ENCODE peak calls at places on chromosomes 12 and 14, in nine cellular contexts. One of them, this sample, is unnamed.

GRCh38 chr12:54716284-54716683 is 68.1 kb upstream of the DCD start:
- DNase-seq in dermis blood vessel endothelial cell: no peak
- DNase-seq in activated CD8-positive, alpha-beta memory T cell treated with anti-CD3 and anti-CD28 coated beads for 48 hours: no peak
- DNase-seq in mucosa of descending colon: no peak
- DNase-seq in GM10248: no peak
- DNase-seq in HFF-Myc: no peak
- DNase-seq in dermis microvascular lymphatic vessel endothelial cell: no peak
- DNase-seq in LoVo: no peak
- DNase-seq in upper lobe of right lung: no peak
- DNase-seq in this sample: no peak

GRCh38 chr12:69545081-69545480 is 40.2 kb upstream of the CCT2 start:
- DNase-seq in dermis microvascular lymphatic vessel endothelial cell: no peak
- DNase-seq in LoVo: no peak
- DNase-seq in GM10248: no peak
- DNase-seq in upper lobe of right lung: no peak
- DNase-seq in activated CD8-positive, alpha-beta memory T cell treated with anti-CD3 and anti-CD28 coated beads for 48 hours: no peak
- DNase-seq in dermis blood vessel endothelial cell: no peak
- DNase-seq in mucosa of descending colon: no peak
- DNase-seq in HFF-Myc: no peak
- DNase-seq in this sample: no peak

GRCh38 chr12:25929096-25929637 is 29.3 kb upstream of the RASSF8 start:
- DNase-seq in HFF-Myc: no peak
- DNase-seq in LoVo: no peak
- DNase-seq in GM10248: no peak
- DNase-seq in activated CD8-positive, alpha-beta memory T cell treated with anti-CD3 and anti-CD28 coated beads for 48 hours: no peak
- DNase-seq in upper lobe of right lung: no peak
- DNase-seq in mucosa of descending colon: no peak
- DNase-seq in dermis blood vessel endothelial cell: no peak
- DNase-seq in dermis microvascular lymphatic vessel endothelial cell: no peak
- DNase-seq in this sample: no peak

GRCh38 chr14:27078176-27078575 is 480.3 kb upstream of the NOVA1 start:
- DNase-seq in GM10248: no peak
- DNase-seq in HFF-Myc: no peak
- DNase-seq in activated CD8-positive, alpha-beta memory T cell treated with anti-CD3 and anti-CD28 coated beads for 48 hours: no peak
- DNase-seq in mucosa of descending colon: no peak
- DNase-seq in dermis microvascular lymphatic vessel endothelial cell: no peak
- DNase-seq in upper lobe of right lung: no peak
- DNase-seq in LoVo: no peak
- DNase-seq in dermis blood vessel endothelial cell: no peak
- DNase-seq in this sample: no peak

GRCh38 chr14:102574840-102575478 is 17.5 kb upstream of the RCOR1 start:
- DNase-seq in dermis microvascular lymphatic vessel endothelial cell: no peak
- DNase-seq in activated CD8-positive, alpha-beta memory T cell treated with anti-CD3 and anti-CD28 coated beads for 48 hours: no peak
- DNase-seq in HFF-Myc: no peak
- DNase-seq in GM10248: no peak
- DNase-seq in mucosa of descending colon: no peak
- DNase-seq in dermis blood vessel endothelial cell: peak
- DNase-seq in upper lobe of right lung: no peak
- DNase-seq in LoVo: no peak
- DNase-seq in this sample: no peak

GRCh38 chr12:14950982-14951746 is 10.2 kb downstream of the ARHGDIB start:
- DNase-seq in mucosa of descending colon: no peak
- DNase-seq in dermis microvascular lymphatic vessel endothelial cell: peak
- DNase-seq in HFF-Myc: no peak
- DNase-seq in LoVo: peak
- DNase-seq in upper lobe of right lung: no peak
- DNase-seq in GM10248: no peak
- DNase-seq in dermis blood vessel endothelial cell: no peak
- DNase-seq in activated CD8-positive, alpha-beta memory T cell treated with anti-CD3 and anti-CD28 coated beads for 48 hours: no peak
- DNase-seq in this sample: no peak

GRCh38 chr14:85165091-85165490 is 364.9 kb upstream of the FLRT2 start:
- DNase-seq in dermis blood vessel endothelial cell: peak
- DNase-seq in activated CD8-positive, alpha-beta memory T cell treated with anti-CD3 and anti-CD28 coated beads for 48 hours: no peak
- DNase-seq in upper lobe of right lung: no peak
- DNase-seq in mucosa of descending colon: no peak
- DNase-seq in HFF-Myc: no peak
- DNase-seq in dermis microvascular lymphatic vessel endothelial cell: peak
- DNase-seq in LoVo: no peak
- DNase-seq in GM10248: no peak
- DNase-seq in this sample: no peak

GRCh38 chr12:92290016-92290685 is 144.5 kb upstream of the BTG1 start:
- DNase-seq in dermis microvascular lymphatic vessel endothelial cell: peak
- DNase-seq in HFF-Myc: no peak
- DNase-seq in upper lobe of right lung: no peak
- DNase-seq in LoVo: no peak
- DNase-seq in mucosa of descending colon: no peak
- DNase-seq in activated CD8-positive, alpha-beta memory T cell treated with anti-CD3 and anti-CD28 coated beads for 48 hours: no peak
- DNase-seq in dermis blood vessel endothelial cell: peak
- DNase-seq in GM10248: no peak
- DNase-seq in this sample: no peak

GRCh38 chr12:27960822-27961221 is 11.7 kb downstream of the PTHLH start:
- DNase-seq in activated CD8-positive, alpha-beta memory T cell treated with anti-CD3 and anti-CD28 coated beads for 48 hours: no peak
- DNase-seq in GM10248: no peak
- DNase-seq in dermis blood vessel endothelial cell: peak
- DNase-seq in LoVo: no peak
- DNase-seq in upper lobe of right lung: no peak
- DNase-seq in mucosa of descending colon: no peak
- DNase-seq in dermis microvascular lymphatic vessel endothelial cell: peak
- DNase-seq in HFF-Myc: no peak
- DNase-seq in this sample: no peak

GRCh38 chr12:43964966-43965365 is 129.1 kb downstream of the TMEM117 start:
- DNase-seq in upper lobe of right lung: no peak
- DNase-seq in GM10248: no peak
- DNase-seq in activated CD8-positive, alpha-beta memory T cell treated with anti-CD3 and anti-CD28 coated beads for 48 hours: no peak
- DNase-seq in LoVo: no peak
- DNase-seq in HFF-Myc: no peak
- DNase-seq in dermis blood vessel endothelial cell: no peak
- DNase-seq in dermis microvascular lymphatic vessel endothelial cell: no peak
- DNase-seq in mucosa of descending colon: no peak
- DNase-seq in this sample: no peak

GRCh38 chr12:118790578-118790977 is 190.8 kb upstream of the SRRM4 start:
- DNase-seq in mucosa of descending colon: no peak
- DNase-seq in LoVo: no peak
- DNase-seq in activated CD8-positive, alpha-beta memory T cell treated with anti-CD3 and anti-CD28 coated beads for 48 hours: no peak
- DNase-seq in upper lobe of right lung: no peak
- DNase-seq in GM10248: no peak
- DNase-seq in HFF-Myc: no peak
- DNase-seq in dermis blood vessel endothelial cell: no peak
- DNase-seq in dermis microvascular lymphatic vessel endothelial cell: no peak
- DNase-seq in this sample: no peak

GRCh38 chr14:104313674-104314073 is 175.3 kb downstream of the KIF26A start:
- DNase-seq in LoVo: no peak
- DNase-seq in activated CD8-positive, alpha-beta memory T cell treated with anti-CD3 and anti-CD28 coated beads for 48 hours: no peak
- DNase-seq in dermis microvascular lymphatic vessel endothelial cell: no peak
- DNase-seq in mucosa of descending colon: no peak
- DNase-seq in upper lobe of right lung: no peak
- DNase-seq in HFF-Myc: no peak
- DNase-seq in dermis blood vessel endothelial cell: no peak
- DNase-seq in GM10248: no peak
- DNase-seq in this sample: no peak

GRCh38 chr12:130958557-130959140 is 4.9 kb downstream of the ADGRD1 start:
- DNase-seq in mucosa of descending colon: no peak
- DNase-seq in activated CD8-positive, alpha-beta memory T cell treated with anti-CD3 and anti-CD28 coated beads for 48 hours: no peak
- DNase-seq in upper lobe of right lung: no peak
- DNase-seq in HFF-Myc: no peak
- DNase-seq in dermis microvascular lymphatic vessel endothelial cell: no peak
- DNase-seq in GM10248: no peak
- DNase-seq in dermis blood vessel endothelial cell: no peak
- DNase-seq in LoVo: no peak
- DNase-seq in this sample: no peak

GRCh38 chr12:18443768-18444437 is 182.6 kb downstream of the PIK3C2G start:
- DNase-seq in HFF-Myc: no peak
- DNase-seq in GM10248: no peak
- DNase-seq in mucosa of descending colon: no peak
- DNase-seq in dermis blood vessel endothelial cell: no peak
- DNase-seq in activated CD8-positive, alpha-beta memory T cell treated with anti-CD3 and anti-CD28 coated beads for 48 hours: no peak
- DNase-seq in dermis microvascular lymphatic vessel endothelial cell: no peak
- DNase-seq in LoVo: no peak
- DNase-seq in upper lobe of right lung: no peak
- DNase-seq in this sample: no peak

GRCh38 chr12:22974865-22975264 is 349.9 kb downstream of the ETNK1 start:
- DNase-seq in dermis blood vessel endothelial cell: peak
- DNase-seq in upper lobe of right lung: no peak
- DNase-seq in mucosa of descending colon: no peak
- DNase-seq in GM10248: no peak
- DNase-seq in LoVo: peak
- DNase-seq in dermis microvascular lymphatic vessel endothelial cell: peak
- DNase-seq in HFF-Myc: peak
- DNase-seq in activated CD8-positive, alpha-beta memory T cell treated with anti-CD3 and anti-CD28 coated beads for 48 hours: no peak
- DNase-seq in this sample: peak

GRCh38 chr14:78202976-78203375 is 32.8 kb downstream of the NRXN3 start:
- DNase-seq in upper lobe of right lung: no peak
- DNase-seq in dermis blood vessel endothelial cell: no peak
- DNase-seq in HFF-Myc: no peak
- DNase-seq in GM10248: no peak
- DNase-seq in activated CD8-positive, alpha-beta memory T cell treated with anti-CD3 and anti-CD28 coated beads for 48 hours: no peak
- DNase-seq in mucosa of descending colon: no peak
- DNase-seq in LoVo: no peak
- DNase-seq in dermis microvascular lymphatic vessel endothelial cell: no peak
- DNase-seq in this sample: no peak

GRCh38 chr14:28652782-28653181 is 113.8 kb upstream of the FOXG1 start:
- DNase-seq in dermis microvascular lymphatic vessel endothelial cell: no peak
- DNase-seq in GM10248: no peak
- DNase-seq in activated CD8-positive, alpha-beta memory T cell treated with anti-CD3 and anti-CD28 coated beads for 48 hours: no peak
- DNase-seq in LoVo: no peak
- DNase-seq in HFF-Myc: no peak
- DNase-seq in dermis blood vessel endothelial cell: no peak
- DNase-seq in mucosa of descending colon: no peak
- DNase-seq in upper lobe of right lung: no peak
- DNase-seq in this sample: peak

GRCh38 chr12:75635606-75636444 is 124.4 kb upstream of the KRR1 start:
- DNase-seq in GM10248: peak
- DNase-seq in activated CD8-positive, alpha-beta memory T cell treated with anti-CD3 and anti-CD28 coated beads for 48 hours: no peak
- DNase-seq in mucosa of descending colon: no peak
- DNase-seq in LoVo: peak
- DNase-seq in dermis blood vessel endothelial cell: peak
- DNase-seq in upper lobe of right lung: no peak
- DNase-seq in HFF-Myc: peak
- DNase-seq in dermis microvascular lymphatic vessel endothelial cell: peak
- DNase-seq in this sample: peak

GRCh38 chr14:60965402-60965801 is 15.5 kb downstream of the TRMT5 start:
- DNase-seq in upper lobe of right lung: no peak
- DNase-seq in GM10248: no peak
- DNase-seq in LoVo: no peak
- DNase-seq in activated CD8-positive, alpha-beta memory T cell treated with anti-CD3 and anti-CD28 coated beads for 48 hours: no peak
- DNase-seq in dermis blood vessel endothelial cell: peak
- DNase-seq in mucosa of descending colon: no peak
- DNase-seq in dermis microvascular lymphatic vessel endothelial cell: peak
- DNase-seq in HFF-Myc: peak
- DNase-seq in this sample: peak

GRCh38 chr12:40065636-40066035 is 40.2 kb downstream of the SLC2A13 start:
- DNase-seq in GM10248: no peak
- DNase-seq in dermis microvascular lymphatic vessel endothelial cell: no peak
- DNase-seq in activated CD8-positive, alpha-beta memory T cell treated with anti-CD3 and anti-CD28 coated beads for 48 hours: no peak
- DNase-seq in HFF-Myc: no peak
- DNase-seq in upper lobe of right lung: no peak
- DNase-seq in LoVo: no peak
- DNase-seq in dermis blood vessel endothelial cell: no peak
- DNase-seq in mucosa of descending colon: no peak
- DNase-seq in this sample: no peak

GRCh38 chr14:51219473-51220448 is 20.3 kb upstream of the TMX1 start:
- DNase-seq in LoVo: peak
- DNase-seq in upper lobe of right lung: no peak
- DNase-seq in dermis blood vessel endothelial cell: peak
- DNase-seq in dermis microvascular lymphatic vessel endothelial cell: peak
- DNase-seq in HFF-Myc: no peak
- DNase-seq in GM10248: no peak
- DNase-seq in activated CD8-positive, alpha-beta memory T cell treated with anti-CD3 and anti-CD28 coated beads for 48 hours: no peak
- DNase-seq in mucosa of descending colon: peak
- DNase-seq in this sample: no peak

GRCh38 chr12:6450091-6450868 is 1.6 kb upstream of the TAPBPL start:
- DNase-seq in dermis microvascular lymphatic vessel endothelial cell: no peak
- DNase-seq in upper lobe of right lung: peak
- DNase-seq in dermis blood vessel endothelial cell: no peak
- DNase-seq in HFF-Myc: no peak
- DNase-seq in LoVo: no peak
- DNase-seq in mucosa of descending colon: no peak
- DNase-seq in activated CD8-positive, alpha-beta memory T cell treated with anti-CD3 and anti-CD28 coated beads for 48 hours: no peak
- DNase-seq in GM10248: no peak
- DNase-seq in this sample: no peak

GRCh38 chr12:122880668-122881067 is 15.3 kb downstream of the VPS37B start:
- DNase-seq in HFF-Myc: no peak
- DNase-seq in LoVo: no peak
- DNase-seq in upper lobe of right lung: no peak
- DNase-seq in dermis blood vessel endothelial cell: peak
- DNase-seq in dermis microvascular lymphatic vessel endothelial cell: peak
- DNase-seq in mucosa of descending colon: no peak
- DNase-seq in GM10248: no peak
- DNase-seq in activated CD8-positive, alpha-beta memory T cell treated with anti-CD3 and anti-CD28 coated beads for 48 hours: no peak
- DNase-seq in this sample: no peak

GRCh38 chr14:24673059-24673458 is 39.1 kb upstream of the GZMB start:
- DNase-seq in upper lobe of right lung: no peak
- DNase-seq in HFF-Myc: no peak
- DNase-seq in activated CD8-positive, alpha-beta memory T cell treated with anti-CD3 and anti-CD28 coated beads for 48 hours: no peak
- DNase-seq in mucosa of descending colon: no peak
- DNase-seq in GM10248: peak
- DNase-seq in dermis microvascular lymphatic vessel endothelial cell: no peak
- DNase-seq in LoVo: no peak
- DNase-seq in dermis blood vessel endothelial cell: no peak
- DNase-seq in this sample: no peak

GRCh38 chr14:100890451-100890850 is 13.1 kb downstream of the RTL1 start:
- DNase-seq in dermis blood vessel endothelial cell: no peak
- DNase-seq in GM10248: no peak
- DNase-seq in mucosa of descending colon: no peak
- DNase-seq in HFF-Myc: no peak
- DNase-seq in upper lobe of right lung: peak
- DNase-seq in dermis microvascular lymphatic vessel endothelial cell: no peak
- DNase-seq in activated CD8-positive, alpha-beta memory T cell treated with anti-CD3 and anti-CD28 coated beads for 48 hours: no peak
- DNase-seq in LoVo: no peak
- DNase-seq in this sample: no peak

GRCh38 chr12:79689477-79690155 is 1.1 kb downstream of the PAWR start:
- DNase-seq in activated CD8-positive, alpha-beta memory T cell treated with anti-CD3 and anti-CD28 coated beads for 48 hours: no peak
- DNase-seq in upper lobe of right lung: peak
- DNase-seq in LoVo: peak
- DNase-seq in dermis microvascular lymphatic vessel endothelial cell: peak
- DNase-seq in HFF-Myc: no peak
- DNase-seq in dermis blood vessel endothelial cell: peak
- DNase-seq in mucosa of descending colon: peak
- DNase-seq in GM10248: peak
- DNase-seq in this sample: no peak

GRCh38 chr12:87813476-87814234 is 215.5 kb downstream of the C12orf50 start:
- DNase-seq in mucosa of descending colon: no peak
- DNase-seq in GM10248: no peak
- DNase-seq in HFF-Myc: no peak
- DNase-seq in LoVo: no peak
- DNase-seq in activated CD8-positive, alpha-beta memory T cell treated with anti-CD3 and anti-CD28 coated beads for 48 hours: no peak
- DNase-seq in upper lobe of right lung: no peak
- DNase-seq in dermis microvascular lymphatic vessel endothelial cell: no peak
- DNase-seq in dermis blood vessel endothelial cell: no peak
- DNase-seq in this sample: no peak

GRCh38 chr12:69397978-69398377 is 38.4 kb downstream of the YEATS4 start:
- DNase-seq in HFF-Myc: no peak
- DNase-seq in dermis microvascular lymphatic vessel endothelial cell: no peak
- DNase-seq in activated CD8-positive, alpha-beta memory T cell treated with anti-CD3 and anti-CD28 coated beads for 48 hours: no peak
- DNase-seq in dermis blood vessel endothelial cell: no peak
- DNase-seq in mucosa of descending colon: no peak
- DNase-seq in upper lobe of right lung: no peak
- DNase-seq in GM10248: no peak
- DNase-seq in LoVo: no peak
- DNase-seq in this sample: no peak

GRCh38 chr14:84036863-84037262 is 1493.1 kb upstream of the FLRT2 start:
- DNase-seq in HFF-Myc: peak
- DNase-seq in LoVo: no peak
- DNase-seq in dermis blood vessel endothelial cell: peak
- DNase-seq in upper lobe of right lung: no peak
- DNase-seq in mucosa of descending colon: no peak
- DNase-seq in dermis microvascular lymphatic vessel endothelial cell: peak
- DNase-seq in GM10248: no peak
- DNase-seq in activated CD8-positive, alpha-beta memory T cell treated with anti-CD3 and anti-CD28 coated beads for 48 hours: no peak
- DNase-seq in this sample: no peak

GRCh38 chr12:110582286-110583136 is 607 bp downstream of the PPTC7 start:
- DNase-seq in dermis blood vessel endothelial cell: peak
- DNase-seq in upper lobe of right lung: peak
- DNase-seq in GM10248: peak
- DNase-seq in activated CD8-positive, alpha-beta memory T cell treated with anti-CD3 and anti-CD28 coated beads for 48 hours: peak
- DNase-seq in dermis microvascular lymphatic vessel endothelial cell: peak
- DNase-seq in HFF-Myc: no peak
- DNase-seq in LoVo: no peak
- DNase-seq in mucosa of descending colon: peak
- DNase-seq in this sample: no peak

GRCh38 chr12:1080520-1081223 is 89.6 kb downstream of the ERC1 start:
- DNase-seq in activated CD8-positive, alpha-beta memory T cell treated with anti-CD3 and anti-CD28 coated beads for 48 hours: no peak
- DNase-seq in dermis blood vessel endothelial cell: no peak
- DNase-seq in upper lobe of right lung: no peak
- DNase-seq in mucosa of descending colon: no peak
- DNase-seq in LoVo: no peak
- DNase-seq in HFF-Myc: no peak
- DNase-seq in dermis microvascular lymphatic vessel endothelial cell: no peak
- DNase-seq in GM10248: no peak
- DNase-seq in this sample: no peak

This sample was measured in brain pericyte.